ENCODE peak calls at places on chromosome 3, in six cellular contexts. S is Calu3, Y is heart right ventricle, K is uterus, M is AG09319, B is choroid plexus epithelial cell. G is an unnamed sample.
A peak's percentile ranks its signal among the peaks of the same experiment; 100 is the strongest.

GRCh38 chr3:14483286-14483685 is 56.9 kb downstream of the GRIP2 start:
- DNase-seq in S (no peak), Y (no peak), K (no peak), M (no peak), B (no peak), G (no peak)

GRCh38 chr3:43288850-43289249 is 2.5 kb downstream of the SNRK start:
- DNase-seq in S (no peak), Y (no peak), K (no peak), M (no peak), B (no peak), G (no peak)

GRCh38 chr3:73052857-73053256 is 8.6 kb upstream of the EBLN2 start:
- DNase-seq in S (no peak), Y (no peak), K (no peak), M (no peak), B (no peak), G (no peak)

GRCh38 chr3:49733551-49733950 is 9.8 kb upstream of the GMPPB start:
- DNase-seq in S (no peak), Y (no peak), K (no peak), M (no peak), B (no peak), G (no peak)

GRCh38 chr3:4709336-4709735 is 216.2 kb downstream of the ITPR1 start:
- DNase-seq in S (no peak), Y (no peak), K (no peak), M (no peak), B (peak; percentile 30), G (no peak)

GRCh38 chr3:102205647-102206046 is 229.2 kb upstream of the ZPLD1 start:
- DNase-seq in S (no peak), Y (no peak), K (no peak), M (no peak), B (no peak), G (no peak)

GRCh38 chr3:14412831-14413380 is 10.5 kb downstream of the SLC6A6 start:
- DNase-seq in S (no peak), Y (no peak), K (peak; percentile 81), M (no peak), B (peak; percentile 62), G (no peak)

GRCh38 chr3:194148383-194148782 is 12.4 kb downstream of the HES1 start:
- DNase-seq in S (no peak), Y (no peak), K (no peak), M (no peak), B (peak; percentile 87), G (peak; percentile 56)

GRCh38 chr3:23465569-23465968 is 262.4 kb downstream of the UBE2E2 start:
- DNase-seq in S (no peak), Y (no peak), K (no peak), M (no peak), B (no peak), G (no peak)

GRCh38 chr3:196837819-196838420 is 29.8 kb upstream of the SENP5 start:
- DNase-seq in S (peak; percentile 58), Y (peak; percentile 58), K (peak; percentile 43), M (peak; percentile 30), B (peak; percentile 69), G (peak; percentile 51)

GRCh38 chr3:4587061-4587837 is 94.1 kb downstream of the ITPR1 start:
- DNase-seq in S (no peak), Y (no peak), K (no peak), M (no peak), B (no peak), G (no peak)

GRCh38 chr3:103614719-103615118 is 1179.9 kb downstream of the ZPLD1 start:
- DNase-seq in S (no peak), Y (no peak), K (no peak), M (no peak), B (no peak), G (no peak)

GRCh38 chr3:23217872-23218554 is 14.9 kb downstream of the UBE2E2 start:
- DNase-seq in S (no peak), Y (peak; percentile 37), K (no peak), M (no peak), B (peak; percentile 46), G (peak; percentile 53)

GRCh38 chr3:108862865-108863798 is 40.5 kb downstream of the TRAT1 start:
- DNase-seq in S (peak; percentile 14), Y (no peak), K (no peak), M (no peak), B (peak; percentile 76), G (peak; percentile 14)

GRCh38 chr3:171101982-171102610 is 75.6 kb upstream of the SLC2A2 start:
- DNase-seq in S (no peak), Y (no peak), K (no peak), M (no peak), B (peak; percentile 48), G (peak; percentile 74)
- TF ChIP-seq CTCF in S (no peak), Y (no peak), K (no peak), M (no peak), B (no peak), G (no peak)

DNA sequence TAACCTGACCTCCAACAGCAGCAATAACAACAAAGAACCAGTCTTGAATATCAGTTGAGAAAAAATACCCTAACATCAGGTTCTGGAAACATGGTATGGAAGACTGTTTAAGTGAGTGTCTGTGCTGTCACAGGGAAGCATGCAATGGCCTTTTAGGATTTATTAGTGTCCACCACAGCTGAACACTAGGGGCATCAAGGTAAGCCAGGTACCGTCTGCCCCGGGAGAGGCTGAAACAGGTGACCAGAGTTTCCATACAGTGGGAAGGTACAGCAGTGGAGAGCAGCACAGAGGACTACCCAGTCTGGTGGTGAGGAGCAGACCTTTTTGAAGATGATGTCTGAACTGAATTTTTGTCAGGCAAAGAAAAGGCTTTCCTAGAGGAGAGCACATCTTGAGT is 18.4 kb downstream of the ZDHHC23 start:
- DNase-seq in S (peak; percentile 4), Y (no peak), K (no peak), M (no peak), B (no peak), G (no peak)
- TF ChIP-seq CTCF in S (no peak), Y (no peak), K (no peak), M (no peak), B (no peak), G (no peak)

DNA sequence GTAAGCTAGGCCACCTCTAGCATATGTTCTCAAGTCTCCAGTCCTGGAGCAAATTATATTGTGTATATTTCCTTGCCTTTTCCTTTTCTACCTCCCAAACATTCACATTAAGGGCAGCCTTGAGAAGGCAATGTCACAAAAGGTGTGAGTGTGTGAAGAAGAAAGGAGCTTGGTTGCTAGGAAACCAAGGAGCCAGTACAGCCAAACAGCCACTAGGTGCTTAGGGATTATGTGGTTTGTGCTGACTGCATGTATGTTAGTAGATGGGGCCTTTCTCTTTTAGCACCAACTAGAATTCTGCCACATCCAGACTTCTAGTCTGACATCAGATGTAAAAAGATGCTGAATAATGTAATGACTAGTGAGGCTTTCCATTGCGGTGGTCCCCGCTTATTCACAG is 118.8 kb upstream of the DAZL start:
- DNase-seq in S (no peak), Y (no peak), K (no peak), M (no peak), B (peak; percentile 70), G (peak; percentile 62)
- TF ChIP-seq CTCF in S (no peak), Y (peak; percentile 12), K (no peak), M (no peak), B (peak; percentile 56), G (peak; percentile 60)

GRCh38 chr3:116453676-116454346 is 8.5 kb upstream of the LSAMP start:
- DNase-seq in S (no peak), Y (no peak), K (no peak), M (no peak), B (peak; percentile 34), G (no peak)
- TF ChIP-seq CTCF in S (peak; percentile 16), Y (peak; percentile 24), K (no peak), M (peak; percentile 16), B (peak; percentile 41), G (peak; percentile 21)

GRCh38 chr3:44988073-44988472 is 12.0 kb downstream of the EXOSC7 start:
- DNase-seq in S (no peak), Y (no peak), K (no peak), M (no peak), B (peak; percentile 50), G (no peak)
- TF ChIP-seq CTCF in S (peak; percentile 14), Y (peak; percentile 35), K (no peak), M (peak; percentile 39), B (peak; percentile 63), G (peak; percentile 68)

GRCh38 chr3:65210026-65210814 is 522.4 kb upstream of the ADAMTS9 start:
- DNase-seq in S (no peak), Y (no peak), K (no peak), M (no peak), B (no peak), G (no peak)
- TF ChIP-seq CTCF in S (no peak), Y (peak; percentile 16), K (no peak), M (no peak), B (peak; percentile 5), G (no peak)

GRCh38 chr3:189167027-189167766 is 4.6 kb upstream of the TPRG1 start:
- DNase-seq in S (peak; percentile 93), Y (no peak), K (no peak), M (no peak), B (no peak), G (no peak)

GRCh38 chr3:189170559-189170958 is 1.2 kb upstream of the TPRG1 start:
- DNase-seq in S (peak; percentile 24), Y (no peak), K (no peak), M (no peak), B (peak; percentile 38), G (no peak)

GRCh38 chr3:189168711-189169110 is 3.1 kb upstream of the TPRG1 start:
- DNase-seq in S (no peak), Y (no peak), K (no peak), M (no peak), B (no peak), G (no peak)

GRCh38 chr3:189171707-189172106 is at the start of gene TPRG1:
- DNase-seq in S (no peak), Y (no peak), K (no peak), M (no peak), B (no peak), G (no peak)

DNA sequence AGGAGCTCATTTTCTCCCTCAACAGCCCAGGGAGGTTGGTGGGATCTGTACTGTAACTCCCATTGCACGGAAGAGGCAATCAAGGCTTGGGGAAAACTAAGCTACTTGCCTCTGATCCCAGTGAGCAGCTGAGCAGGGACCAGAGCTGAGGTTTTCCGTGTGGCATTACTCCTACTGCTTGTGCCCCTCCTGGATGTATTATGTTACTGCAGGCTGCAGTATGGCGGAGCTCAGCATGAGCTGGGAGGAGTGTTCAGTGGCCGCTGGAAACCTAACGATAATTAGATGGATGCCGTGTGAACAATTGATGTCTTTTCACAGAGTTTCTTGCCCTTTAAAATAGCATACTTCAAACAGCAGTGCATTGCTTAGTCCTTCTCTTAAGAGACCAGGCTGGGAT is 2.0 kb upstream of the TPRG1 start:
- DNase-seq in S (no peak), Y (no peak), K (no peak), M (no peak), B (no peak), G (no peak)
- TF ChIP-seq CTCF in S (no peak), Y (no peak), K (no peak), M (no peak), B (peak; percentile 30), G (peak; percentile 19)

G was measured in brain microvascular endothelial cell.